ENCODE peak calls at places on chromosomes 1 and 21, in ten cellular contexts. F is left colon; E is NCI-H1092; Z is cerebellum; D is brain microvascular endothelial cell; J is stimulated activated CD4-positive, alpha-beta T cell treated with anti-CD3 and anti-CD28 coated beads, Interleukin-2, amount 100 ng/mL, for 48 hours; Y is skeletal muscle cell; U is cardiac fibroblast; O is epithelial cell of esophagus; I is iris pigment epithelial cell. S is an unnamed sample.

GRCh38 chr1:45891087-45891486 is 87.7 kb downstream of the MAST2 start:
- DNase-seq in F (no peak), E (no peak), Z (no peak), D (no peak), J (no peak), Y (no peak), U (no peak), O (no peak), I (no peak), S (no peak)

GRCh38 chr1:69662321-69662720 is 94.6 kb downstream of the LRRC7 start:
- DNase-seq in F (no peak), E (no peak), Z (no peak), D (no peak), J (no peak), Y (no peak), U (no peak), O (no peak), I (no peak), S (no peak)

GRCh38 chr1:117592155-117592554 is 13.7 kb upstream of the TENT5C start:
- DNase-seq in F (no peak), E (peak; percentile 5), Z (no peak), D (no peak), J (no peak), Y (no peak), U (no peak), O (no peak), I (no peak), S (no peak)

GRCh38 chr1:41590331-41590730 is 105.8 kb upstream of the EDN2 start:
- DNase-seq in F (no peak), E (no peak), Z (no peak), D (no peak), J (no peak), Y (no peak), U (no peak), O (no peak), I (no peak), S (no peak)

GRCh38 chr1:22527555-22528296 is 35.6 kb upstream of the EPHA8 start:
- DNase-seq in F (no peak), E (peak; percentile 66), Z (peak; percentile 63), D (no peak), J (no peak), Y (no peak), U (peak; percentile 18), O (no peak), I (no peak), S (no peak)

GRCh38 chr1:209455666-209456065 is 127.8 kb upstream of the CAMK1G start:
- DNase-seq in F (no peak), E (no peak), Z (no peak), D (no peak), J (no peak), Y (no peak), U (no peak), O (peak; percentile 10), I (no peak), S (no peak)

GRCh38 chr1:93620841-93621210 is 60.8 kb downstream of the BCAR3 start:
- DNase-seq in F (peak; percentile 78), E (no peak), Z (no peak), D (no peak), J (no peak), Y (no peak), U (peak; percentile 44), O (peak; percentile 66), I (no peak), S (no peak)

GRCh38 chr1:45554198-45554597 is 3.6 kb downstream of the AKR1A1 start:
- DNase-seq in F (no peak), E (no peak), Z (no peak), D (no peak), J (no peak), Y (no peak), U (no peak), O (no peak), I (no peak), S (no peak)

GRCh38 chr1:116168277-116169032 is 57.3 kb downstream of the MAB21L3 start:
- DNase-seq in F (peak; percentile 96), E (no peak), Z (peak; percentile 71), D (peak; percentile 27), J (peak; percentile 82), Y (no peak), U (peak; percentile 76), O (peak; percentile 62), I (peak; percentile 60), S (peak; percentile 23)

GRCh38 chr1:118987431-118988185 is 535 bp downstream of the TBX15 start:
- DNase-seq in F (no peak), E (no peak), Z (no peak), D (no peak), J (no peak), Y (no peak), U (peak; percentile 26), O (no peak), I (no peak), S (no peak)

GRCh38 chr21:33230518-33231324 is 983 bp downstream of the IFNAR2 start:
- DNase-seq in F (peak; percentile 69), E (peak; percentile 37), Z (peak; percentile 32), D (peak; percentile 54), J (no peak), Y (no peak), U (peak; percentile 59), O (peak; percentile 90), I (peak; percentile 86), S (no peak)

GRCh38 chr1:106846656-106847055 is 209.8 kb upstream of the PRMT6 start:
- DNase-seq in F (no peak), E (no peak), Z (no peak), D (no peak), J (no peak), Y (no peak), U (no peak), O (no peak), I (no peak), S (no peak)

GRCh38 chr1:160834945-160835565 is 27.6 kb downstream of the CD244 start:
- DNase-seq in F (peak; percentile 24), E (no peak), Z (no peak), D (peak; percentile 11), J (peak; percentile 51), Y (no peak), U (peak; percentile 54), O (peak; percentile 60), I (peak; percentile 45), S (peak; percentile 21)

GRCh38 chr1:203153051-203153988 is 22.3 kb downstream of the MYBPH start:
- DNase-seq in F (no peak), E (peak; percentile 24), Z (no peak), D (no peak), J (no peak), Y (no peak), U (peak; percentile 35), O (no peak), I (peak; percentile 33), S (no peak)

GRCh38 chr1:232635778-232636356 is 5.9 kb upstream of the SIPA1L2 start:
- DNase-seq in F (no peak), E (peak; percentile 31), Z (peak; percentile 51), D (no peak), J (no peak), Y (no peak), U (peak; percentile 77), O (peak; percentile 61), I (peak; percentile 62), S (peak; percentile 66)

GRCh38 chr21:16117851-16118592 is 388.2 kb downstream of the USP25 start:
- DNase-seq in F (no peak), E (no peak), Z (peak; percentile 15), D (peak; percentile 51), J (no peak), Y (peak; percentile 84), U (peak; percentile 63), O (peak; percentile 76), I (peak; percentile 94), S (peak; percentile 91)

GRCh38 chr1:185517808-185518419 is 200.9 kb upstream of the IVNS1ABP start:
- DNase-seq in F (no peak), E (no peak), Z (no peak), D (no peak), J (no peak), Y (no peak), U (no peak), O (no peak), I (no peak), S (no peak)

GRCh38 chr1:223811634-223812101 is 34.1 kb downstream of the TP53BP2 start:
- DNase-seq in F (no peak), E (peak; percentile 6), Z (peak; percentile 34), D (peak; percentile 20), J (no peak), Y (no peak), U (peak; percentile 64), O (peak; percentile 44), I (peak; percentile 49), S (peak; percentile 11)

GRCh38 chr21:31866077-31866511 is 6.7 kb upstream of the HUNK start:
- DNase-seq in F (peak; percentile 94), E (peak; percentile 93), Z (peak; percentile 77), D (peak; percentile 53), J (peak; percentile 75), Y (peak; percentile 10), U (peak; percentile 79), O (peak; percentile 59), I (peak; percentile 54), S (peak; percentile 92)

GRCh38 chr1:117467336-117467735 is 100.1 kb downstream of the MAN1A2 start:
- DNase-seq in F (no peak), E (no peak), Z (no peak), D (no peak), J (no peak), Y (no peak), U (no peak), O (no peak), I (no peak), S (no peak)

GRCh38 chr1:202951437-202951836 is 6.7 kb downstream of the ADIPOR1 start:
- DNase-seq in F (no peak), E (no peak), Z (no peak), D (no peak), J (no peak), Y (no peak), U (peak; percentile 24), O (no peak), I (no peak), S (no peak)

GRCh38 chr1:96329121-96329520 is 392.5 kb upstream of the PTBP2 start:
- DNase-seq in F (no peak), E (no peak), Z (no peak), D (peak; percentile 13), J (no peak), Y (peak; percentile 23), U (peak; percentile 64), O (no peak), I (peak; percentile 68), S (no peak)

GRCh38 chr1:231036416-231036815 is 3.6 kb downstream of the FAM89A start:
- DNase-seq in F (no peak), E (no peak), Z (no peak), D (peak; percentile 9), J (no peak), Y (no peak), U (peak; percentile 32), O (no peak), I (peak; percentile 83), S (no peak)

GRCh38 chr1:29703596-29703995 is 467.3 kb downstream of the PTPRU start:
- DNase-seq in F (peak; percentile 14), E (no peak), Z (peak; percentile 51), D (peak; percentile 42), J (no peak), Y (no peak), U (peak; percentile 67), O (peak; percentile 64), I (peak; percentile 61), S (peak; percentile 42)

GRCh38 chr1:47650606-47651005 is 212.8 kb downstream of the FOXD2 start:
- DNase-seq in F (no peak), E (no peak), Z (no peak), D (no peak), J (no peak), Y (no peak), U (no peak), O (no peak), I (no peak), S (no peak)

GRCh38 chr1:185291159-185291558 is 25.9 kb downstream of the IVNS1ABP start:
- DNase-seq in F (no peak), E (no peak), Z (no peak), D (no peak), J (no peak), Y (no peak), U (no peak), O (no peak), I (no peak), S (no peak)

GRCh38 chr1:243718893-243719292 is 131.2 kb downstream of the AKT3 start:
- DNase-seq in F (no peak), E (no peak), Z (no peak), D (no peak), J (no peak), Y (no peak), U (peak; percentile 87), O (peak; percentile 34), I (peak; percentile 64), S (no peak)

GRCh38 chr1:27133990-27134389 is 20.9 kb downstream of the SLC9A1 start:
- DNase-seq in F (no peak), E (no peak), Z (no peak), D (no peak), J (no peak), Y (no peak), U (peak; percentile 42), O (no peak), I (no peak), S (no peak)

S was measured in H4.